ENCODE peak calls at places on chromosome 19, in four cellular contexts. M is fibroblast of pulmonary artery; V is right lobe of liver; A is stimulated activated CD4-positive, alpha-beta T cell treated with anti-CD3 and anti-CD28 coated beads, Interleukin-2, amount 100 ng/mL, for 48 hours. O is an unnamed sample.

GRCh38 chr19:45895519-45895972 is 6.9 kb downstream of the MYPOP start:
- DNase-seq in M (no peak), V (no peak), A (no peak), O (no peak)

GRCh38 chr19:40862333-40862732 is 12.1 kb upstream of the CYP2A6 start:
- DNase-seq in M (no peak), V (no peak), A (no peak), O (no peak)

GRCh38 chr19:51799998-51800848 is 5.3 kb downstream of the FPR3 start:
- DNase-seq in M (peak; percentile 99), V (peak; percentile 59), A (no peak), O (no peak)

GRCh38 chr19:3867971-3868769 is 668 bp downstream of the ZFR2 start:
- DNase-seq in M (no peak), V (no peak), A (no peak), O (no peak)

GRCh38 chr19:30385174-30385573 is 13.0 kb downstream of the ZNF536 start:
- DNase-seq in M (no peak), V (no peak), A (no peak), O (no peak)

GRCh38 chr19:2079865-2080301 is 16.2 kb downstream of the MOB3A start:
- DNase-seq in M (no peak), V (no peak), A (no peak), O (no peak)

GRCh38 chr19:45200614-45201013 is 22.0 kb downstream of the BLOC1S3 start:
- DNase-seq in M (peak; percentile 64), V (no peak), A (no peak), O (peak; percentile 30)

GRCh38 chr19:35240322-35240721 is 8.5 kb upstream of the LSR start:
- DNase-seq in M (no peak), V (no peak), A (no peak), O (no peak)

GRCh38 chr19:2700660-2701360 is 1.7 kb downstream of the GNG7 start:
- DNase-seq in M (no peak), V (no peak), A (no peak), O (no peak)

GRCh38 chr19:54189020-54189667 is at the start of gene MBOAT7:
- DNase-seq in M (no peak), V (no peak), A (no peak), O (no peak)

GRCh38 chr19:30371960-30372824 is at the start of gene ZNF536:
- DNase-seq in M (no peak), V (no peak), A (no peak), O (no peak)